ENCODE peak calls at places on chromosomes 6 and 20, in five cellular contexts. D is C1 segment of cervical spinal cord, I is hepatic stellate cell, K is psoas muscle, G is posterior cingulate gyrus. F is an unnamed sample.
A peak's percentile ranks its signal among the peaks of the same experiment; 100 is the strongest.

GRCh38 chr20:14922503-14923267 is 585.3 kb upstream of the FLRT3 start:
- DNase-seq in G (no peak), I (no peak), K (no peak), D (no peak), F (no peak)

GRCh38 chr20:64055893-64056638 is 6.6 kb upstream of the SOX18 start:
- DNase-seq in K (peak; percentile 47), I (peak; percentile 78), D (no peak), G (no peak), F (peak; percentile 51)

GRCh38 chr20:37475258-37475657 is 45.8 kb upstream of the NNAT start:
- DNase-seq in D (no peak), I (no peak), G (peak; percentile 62), K (no peak), F (no peak)

GRCh38 chr6:158311193-158311592 is 1.1 kb upstream of the TULP4 start:
- DNase-seq in G (no peak), K (no peak), I (no peak), D (no peak), F (no peak)

GRCh38 chr20:62772994-62773858 is 23.0 kb upstream of the MRGBP start:
- DNase-seq in G (no peak), I (no peak), D (no peak), K (no peak), F (peak; percentile 72)

GRCh38 chr20:58708246-58708931 is 15.8 kb downstream of the NPEPL1 start:
- DNase-seq in D (no peak), G (no peak), I (no peak), K (no peak), F (no peak)

GRCh38 chr20:41014557-41015088 is 14.0 kb upstream of the TOP1 start:
- DNase-seq in G (no peak), K (no peak), I (no peak), D (no peak), F (no peak)

GRCh38 chr6:122953766-122954165 is 42.3 kb upstream of the CLVS2 start:
- DNase-seq in D (no peak), I (no peak), K (no peak), G (no peak), F (no peak)

GRCh38 chr6:39190545-39191235 is 38.6 kb downstream of the KCNK5 start:
- DNase-seq in I (no peak), D (no peak), G (no peak), K (no peak), F (no peak)

GRCh38 chr6:38239719-38240451 is 399.8 kb downstream of the BTBD9 start:
- DNase-seq in G (no peak), K (no peak), I (peak; percentile 32), D (no peak), F (no peak)

GRCh38 chr6:16751251-16751946 is 9.9 kb downstream of the ATXN1 start:
- DNase-seq in D (no peak), I (no peak), K (no peak), G (no peak), F (no peak)

GRCh38 chr6:33481192-33481591 is 26.8 kb downstream of the ZBTB9 start:
- DNase-seq in I (no peak), K (no peak), G (no peak), D (no peak), F (no peak)

GRCh38 chr6:69421270-69421669 is 375.5 kb downstream of the LMBRD1 start:
- DNase-seq in I (no peak), K (no peak), G (no peak), D (no peak), F (no peak)

GRCh38 chr6:108127826-108128225 is 38.0 kb upstream of the NR2E1 start:
- DNase-seq in I (no peak), K (no peak), D (no peak), G (no peak), F (no peak)

GRCh38 chr6:158028421-158028820 is 46.8 kb downstream of the SYNJ2 start:
- DNase-seq in G (no peak), K (no peak), I (no peak), D (no peak), F (no peak)

GRCh38 chr20:44450938-44451450 is 24.7 kb upstream of the TTPAL start:
- DNase-seq in D (no peak), I (no peak), G (no peak), K (no peak), F (no peak)

GRCh38 chr6:74208239-74208638 is 512.2 kb downstream of the CD109 start:
- DNase-seq in G (no peak), I (no peak), D (no peak), K (no peak), F (no peak)

GRCh38 chr20:40339661-40340449 is 349.2 kb downstream of the MAFB start:
- DNase-seq in G (peak; percentile 7), I (no peak), D (no peak), K (peak; percentile 27), F (peak; percentile 38)

GRCh38 chr6:381742-382461 is 9.7 kb upstream of the IRF4 start:
- DNase-seq in K (no peak), I (no peak), G (no peak), D (no peak), F (no peak)

GRCh38 chr6:112113371-112113770 is 26.0 kb downstream of the FAM229B start:
- DNase-seq in K (no peak), G (no peak), I (no peak), D (no peak), F (no peak)

GRCh38 chr20:23049201-23049932 is at the start of gene THBD:
- DNase-seq in I (peak; percentile 34), G (no peak), K (peak; percentile 87), D (no peak), F (peak; percentile 56)

GRCh38 chr6:53313784-53314382 is 34.9 kb downstream of the ELOVL5 start:
- DNase-seq in K (no peak), D (no peak), I (no peak), G (no peak), F (no peak)

GRCh38 chr6:119547024-119547423 is 197.5 kb upstream of the MAN1A1 start:
- DNase-seq in I (no peak), D (no peak), K (no peak), G (no peak), F (no peak)

GRCh38 chr6:20811112-20811746 is 277.0 kb downstream of the CDKAL1 start:
- DNase-seq in K (no peak), I (peak; percentile 71), D (no peak), G (no peak), F (peak; percentile 52)

GRCh38 chr6:156718647-156719394 is 58.4 kb upstream of the ARID1B start:
- DNase-seq in D (no peak), K (peak; percentile 68), I (no peak), G (no peak), F (peak; percentile 89)

GRCh38 chr6:153309666-153310065 is 178.6 kb upstream of the RGS17 start:
- DNase-seq in D (no peak), I (no peak), G (no peak), K (no peak), F (no peak)

GRCh38 chr20:57612436-57612835 is 7.8 kb downstream of the ZBP1 start:
- DNase-seq in K (no peak), I (no peak), D (no peak), G (no peak), F (no peak)

GRCh38 chr20:57620274-57620990 is at the start of gene ZBP1:
- DNase-seq in G (no peak), D (no peak), K (no peak), I (no peak), F (no peak)

GRCh38 chr6:104599821-104600658 is 259.7 kb downstream of the HACE1 start:
- DNase-seq in G (no peak), I (no peak), D (no peak), K (no peak), F (no peak)

GRCh38 chr20:63977392-63978276 is 1.8 kb downstream of the SAMD10 start:
- DNase-seq in G (no peak), I (no peak), D (no peak), K (no peak), F (no peak)

F was measured in adrenal gland.